ENCODE peak calls at places on chromosome 2, in four cellular contexts. A, W, U and P are unnamed samples.

GRCh38 chr2:38128653-38129052 is 52.7 kb upstream of the CYP1B1 start:
- DNase-seq in A (no peak), W (no peak), U (no peak), P (no peak)

GRCh38 chr2:29057006-29057405 is 17.3 kb downstream of the PCARE start:
- DNase-seq in A (no peak), W (no peak), U (no peak), P (no peak)

GRCh38 chr2:54725343-54726099 is 2.1 kb downstream of the EML6 start:
- DNase-seq in A (no peak), W (no peak), U (no peak), P (no peak)

GRCh38 chr2:45649457-45649854 is 2.0 kb upstream of the PRKCE start:
- DNase-seq in A (no peak), W (no peak), U (no peak), P (no peak)

GRCh38 chr2:44291281-44292248 is 16.3 kb downstream of the SLC3A1 start:
- DNase-seq in A (peak), W (no peak), U (no peak), P (no peak)

GRCh38 chr2:181438298-181438697 is 18.9 kb upstream of the ITGA4 start:
- DNase-seq in A (no peak), W (no peak), U (no peak), P (no peak)

GRCh38 chr2:1586946-1587840 is 157.1 kb downstream of the PXDN start:
- DNase-seq in A (no peak), W (no peak), U (no peak), P (no peak)

GRCh38 chr2:1588051-1588993 is 156.0 kb downstream of the PXDN start:
- DNase-seq in A (no peak), W (no peak), U (no peak), P (no peak)

GRCh38 chr2:67871696-67872320 is 191.0 kb downstream of the C1D start:
- DNase-seq in A (no peak), W (no peak), U (no peak), P (no peak)

GRCh38 chr2:240391111-240392051 is 44.1 kb upstream of the GPC1 start:
- DNase-seq in A (no peak), W (no peak), U (no peak), P (no peak)

GRCh38 chr2:42736598-42737322 is 27.2 kb downstream of the OXER1 start:
- DNase-seq in A (no peak), W (no peak), U (no peak), P (no peak)

GRCh38 chr2:124316133-124316532 is 291.0 kb downstream of the CNTNAP5 start:
- DNase-seq in A (no peak), W (no peak), U (no peak), P (no peak)
- TF ChIP-seq POLR2AphosphoS5 in A (no peak), W (no peak), U (no peak), P (no peak)

GRCh38 chr2:233422050-233422639 is 67.9 kb downstream of the DGKD start:
- DNase-seq in A (no peak), W (peak), U (peak), P (no peak)
- TF ChIP-seq POLR2A in A (no peak), W (no peak), U (no peak), P (peak)

GRCh38 chr2:134410831-134411231 is 157.0 kb downstream of the MGAT5 start:
- DNase-seq in A (no peak), W (no peak), U (no peak), P (no peak)
- TF ChIP-seq TAF1 in A (no peak), W (no peak), U (no peak), P (no peak)

GRCh38 chr2:9745153-9745899 is 97.9 kb upstream of the TAF1B start:
- DNase-seq in A (no peak), W (no peak), U (no peak), P (no peak)
- TF ChIP-seq POLR2AphosphoS5 in A (no peak), W (no peak), U (no peak), P (no peak)

GRCh38 chr2:71557321-71557720 is 104.0 kb downstream of the DYSF start:
- DNase-seq in A (no peak), W (no peak), U (no peak), P (no peak)

GRCh38 chr2:71556811-71557210 is 103.5 kb downstream of the DYSF start:
- DNase-seq in A (no peak), W (no peak), U (no peak), P (no peak)

GRCh38 chr2:71554706-71555056 is 101.3 kb downstream of the DYSF start:
- DNase-seq in A (no peak), W (no peak), U (no peak), P (no peak)

GRCh38 chr2:71554028-71554705 is 100.8 kb downstream of the DYSF start:
- DNase-seq in A (no peak), W (no peak), U (no peak), P (no peak)

DNA sequence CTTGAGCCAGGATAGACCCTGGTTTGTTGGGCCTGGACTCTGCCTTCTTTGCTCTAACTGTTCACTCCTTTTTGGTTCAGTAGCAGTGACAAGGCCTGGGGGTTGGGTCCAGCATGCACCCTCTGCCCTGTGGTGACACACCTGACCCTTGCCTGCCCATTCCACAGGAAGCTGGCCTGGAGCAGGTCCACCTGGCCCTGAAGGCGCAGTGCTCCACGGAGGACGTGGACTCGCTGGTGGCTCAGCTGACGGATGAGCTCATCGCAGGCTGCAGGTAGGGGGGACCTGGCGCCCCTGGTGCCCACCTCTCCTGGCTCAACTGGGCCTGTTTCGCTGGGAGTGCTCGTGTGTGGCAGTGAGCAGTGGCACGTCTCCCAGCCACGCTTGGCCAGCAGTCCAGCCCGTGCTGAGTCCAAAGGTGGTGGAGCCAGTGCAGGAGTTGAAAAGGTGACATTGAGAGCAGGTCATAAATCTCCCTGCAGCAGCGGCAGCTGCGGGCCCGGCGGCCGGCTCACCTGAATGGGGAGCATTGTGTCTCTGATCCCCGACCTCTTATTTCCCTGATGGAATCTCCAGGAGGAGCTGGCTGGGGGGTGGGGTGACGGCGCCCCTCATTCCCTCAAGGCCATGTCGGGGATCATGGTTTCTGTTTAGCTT is 102.6 kb downstream of the DYSF start:
- DNase-seq in A (no peak), W (no peak), U (no peak), P (no peak)
- TF ChIP-seq POLR2A in A (no peak), W (no peak), U (no peak), P (no peak)

GRCh38 chr2:6978991-6979390 is 61.8 kb downstream of the RNF144A start:
- DNase-seq in A (no peak), W (no peak), U (no peak), P (no peak)

GRCh38 chr2:6986894-6987487 is 69.8 kb downstream of the RNF144A start:
- DNase-seq in A (no peak), W (no peak), U (no peak), P (no peak)

GRCh38 chr2:6982934-6983589 is 65.8 kb downstream of the RNF144A start:
- DNase-seq in A (no peak), W (no peak), U (no peak), P (no peak)

GRCh38 chr2:6986251-6986893 is 69.2 kb downstream of the RNF144A start:
- DNase-seq in A (no peak), W (no peak), U (no peak), P (no peak)

DNA sequence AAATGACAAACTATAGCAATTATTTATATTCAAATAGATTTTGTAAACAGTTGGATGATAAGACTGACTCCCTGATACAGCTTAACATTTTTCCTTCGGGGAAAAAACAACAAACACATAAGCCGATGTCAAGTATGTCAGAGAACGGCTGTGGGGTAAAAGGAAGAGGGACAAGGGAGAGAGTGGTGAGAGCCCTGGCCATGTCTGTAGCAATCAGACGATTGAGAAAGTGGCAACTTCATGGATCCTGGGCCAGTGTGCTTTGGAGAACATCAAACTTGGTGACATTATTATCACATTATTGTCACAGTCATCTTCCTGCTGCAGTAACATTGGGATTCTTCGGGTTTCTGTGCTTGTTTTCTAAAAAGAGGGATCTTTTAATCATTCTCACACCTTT is 65.3 kb downstream of the RNF144A start:
- DNase-seq in A (no peak), W (no peak), U (no peak), P (no peak)
- TF ChIP-seq TAF1 in A (no peak), W (no peak), U (no peak), P (no peak)

GRCh38 chr2:109128466-109129355 is at the start of gene SH3RF3:
- DNase-seq in A (no peak), W (peak), U (peak), P (peak)
- TF ChIP-seq POLR2AphosphoS5 in A (no peak), W (no peak), U (no peak), P (no peak)